ENCODE peak calls at places on chromosome 14, in four cellular contexts. One of them, this sample, is unnamed.

GRCh38 chr14:61925043-61925442 is 162.8 kb downstream of the SNAPC1 start:
- DNase-seq in upper lobe of right lung: no peak
- DNase-seq in gastrocnemius medialis: no peak
- DNase-seq in retinal pigment epithelial cell: no peak
- DNase-seq in this sample: no peak

GRCh38 chr14:91417134-91417982 is at the start of gene CCDC88C:
- DNase-seq in upper lobe of right lung: peak; percentile 90
- DNase-seq in gastrocnemius medialis: no peak
- DNase-seq in retinal pigment epithelial cell: no peak
- DNase-seq in this sample: no peak

GRCh38 chr14:36852853-36853634 is 191.4 kb downstream of the PAX9 start:
- DNase-seq in upper lobe of right lung: no peak
- DNase-seq in gastrocnemius medialis: peak; percentile 24
- DNase-seq in retinal pigment epithelial cell: no peak
- DNase-seq in this sample: no peak

GRCh38 chr14:51780741-51781140 is 79.7 kb upstream of the GNG2 start:
- DNase-seq in upper lobe of right lung: no peak
- DNase-seq in gastrocnemius medialis: no peak
- DNase-seq in retinal pigment epithelial cell: no peak
- DNase-seq in this sample: no peak

GRCh38 chr14:46250113-46250703 is 401.4 kb downstream of the RPL10L start:
- DNase-seq in upper lobe of right lung: no peak
- DNase-seq in gastrocnemius medialis: no peak
- DNase-seq in retinal pigment epithelial cell: no peak
- DNase-seq in this sample: no peak

GRCh38 chr14:100083706-100084105 is 18.5 kb downstream of the EVL start:
- DNase-seq in upper lobe of right lung: no peak
- DNase-seq in gastrocnemius medialis: no peak
- DNase-seq in retinal pigment epithelial cell: no peak
- DNase-seq in this sample: no peak

GRCh38 chr14:101828038-101828437 is 66.5 kb downstream of the PPP2R5C start:
- DNase-seq in upper lobe of right lung: no peak
- DNase-seq in gastrocnemius medialis: no peak
- DNase-seq in retinal pigment epithelial cell: no peak
- DNase-seq in this sample: no peak

GRCh38 chr14:69281450-69282169 is 21.7 kb downstream of the GALNT16 start:
- DNase-seq in upper lobe of right lung: no peak
- DNase-seq in gastrocnemius medialis: no peak
- DNase-seq in retinal pigment epithelial cell: no peak
- DNase-seq in this sample: peak; percentile 43

GRCh38 chr14:24351517-24351916 is 11.7 kb upstream of the RIPK3 start:
- DNase-seq in upper lobe of right lung: no peak
- DNase-seq in gastrocnemius medialis: no peak
- DNase-seq in retinal pigment epithelial cell: no peak
- DNase-seq in this sample: no peak

GRCh38 chr14:76701981-76702380 is 59.3 kb upstream of the VASH1 start:
- DNase-seq in upper lobe of right lung: no peak
- DNase-seq in gastrocnemius medialis: peak; percentile 70
- DNase-seq in retinal pigment epithelial cell: no peak
- DNase-seq in this sample: peak; percentile 96

GRCh38 chr14:88189040-88189839 is 133.8 kb downstream of the KCNK10 start:
- DNase-seq in upper lobe of right lung: no peak
- DNase-seq in gastrocnemius medialis: peak; percentile 25
- DNase-seq in retinal pigment epithelial cell: peak; percentile 60
- DNase-seq in this sample: peak; percentile 75

GRCh38 chr14:44404021-44404420 is 103.1 kb downstream of the FSCB start:
- DNase-seq in upper lobe of right lung: no peak
- DNase-seq in gastrocnemius medialis: no peak
- DNase-seq in retinal pigment epithelial cell: peak; percentile 7
- DNase-seq in this sample: no peak

GRCh38 chr14:64503434-64504309 is at the start of gene ZBTB25:
- DNase-seq in upper lobe of right lung: peak; percentile 97
- DNase-seq in gastrocnemius medialis: peak; percentile 93
- DNase-seq in retinal pigment epithelial cell: peak; percentile 66
- DNase-seq in this sample: peak; percentile 86

GRCh38 chr14:103074699-103075341 is 9.2 kb upstream of the LBHD2 start:
- DNase-seq in upper lobe of right lung: peak; percentile 96
- DNase-seq in gastrocnemius medialis: peak; percentile 51
- DNase-seq in retinal pigment epithelial cell: no peak
- DNase-seq in this sample: peak; percentile 80
- H3K4me3 ChIP-seq in upper lobe of right lung: peak overlapping the region; percentile 50
- H3K4me3 ChIP-seq in gastrocnemius medialis: peak overlapping the region; percentile 49
- H3K4me3 ChIP-seq in retinal pigment epithelial cell: peak overlapping the region; percentile 32
- H3K4me3 ChIP-seq in this sample: peak overlapping the region; percentile 47

GRCh38 chr14:68113328-68113930 is 293.9 kb downstream of the RAD51B start:
- DNase-seq in upper lobe of right lung: no peak
- DNase-seq in gastrocnemius medialis: no peak
- DNase-seq in retinal pigment epithelial cell: peak; percentile 30
- DNase-seq in this sample: no peak
- H3K4me3 ChIP-seq in upper lobe of right lung: no peak overlapping the region
- H3K4me3 ChIP-seq in gastrocnemius medialis: no peak overlapping the region
- H3K4me3 ChIP-seq in retinal pigment epithelial cell: no peak overlapping the region
- H3K4me3 ChIP-seq in this sample: no peak overlapping the region

GRCh38 chr14:105177082-105177481 is 4.0 kb downstream of the NUDT14 start:
- DNase-seq in upper lobe of right lung: no peak
- DNase-seq in gastrocnemius medialis: no peak
- DNase-seq in retinal pigment epithelial cell: no peak
- DNase-seq in this sample: no peak

GRCh38 chr14:105173901-105174894 is 5.6 kb upstream of the JAG2 start:
- DNase-seq in upper lobe of right lung: no peak
- DNase-seq in gastrocnemius medialis: no peak
- DNase-seq in retinal pigment epithelial cell: no peak
- DNase-seq in this sample: no peak

GRCh38 chr14:105178069-105178867 is 2.8 kb downstream of the NUDT14 start:
- DNase-seq in upper lobe of right lung: no peak
- DNase-seq in gastrocnemius medialis: no peak
- DNase-seq in retinal pigment epithelial cell: no peak
- DNase-seq in this sample: no peak

GRCh38 chr14:105178868-105179140 is 2.3 kb downstream of the NUDT14 start:
- DNase-seq in upper lobe of right lung: no peak
- DNase-seq in gastrocnemius medialis: no peak
- DNase-seq in retinal pigment epithelial cell: no peak
- DNase-seq in this sample: no peak

DNA sequence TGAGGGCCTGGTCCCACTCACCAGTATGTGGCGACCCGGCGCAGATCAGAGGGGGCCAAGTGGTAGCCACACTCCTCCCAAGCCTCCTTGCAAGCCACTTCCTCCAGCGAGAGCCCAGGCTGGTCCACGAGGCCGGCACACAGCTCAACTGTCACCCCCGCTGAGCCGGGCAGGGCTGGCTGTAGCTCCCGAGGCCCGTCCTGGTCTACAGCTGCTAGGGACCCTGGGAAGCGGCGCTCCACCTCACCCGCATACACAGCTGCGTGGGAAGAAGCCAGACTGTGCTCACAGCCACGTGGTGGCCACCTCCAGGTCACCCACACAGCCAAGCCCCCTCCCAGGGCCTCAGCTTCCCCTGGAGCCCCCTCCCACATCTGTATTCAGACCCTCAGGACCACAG is 4.6 kb downstream of the NUDT14 start:
- DNase-seq in upper lobe of right lung: no peak
- DNase-seq in gastrocnemius medialis: no peak
- DNase-seq in retinal pigment epithelial cell: no peak
- DNase-seq in this sample: no peak
- H3K4me3 ChIP-seq in upper lobe of right lung: no peak overlapping the region
- H3K4me3 ChIP-seq in gastrocnemius medialis: no peak overlapping the region
- H3K4me3 ChIP-seq in retinal pigment epithelial cell: no peak overlapping the region
- H3K4me3 ChIP-seq in this sample: no peak overlapping the region

DNA sequence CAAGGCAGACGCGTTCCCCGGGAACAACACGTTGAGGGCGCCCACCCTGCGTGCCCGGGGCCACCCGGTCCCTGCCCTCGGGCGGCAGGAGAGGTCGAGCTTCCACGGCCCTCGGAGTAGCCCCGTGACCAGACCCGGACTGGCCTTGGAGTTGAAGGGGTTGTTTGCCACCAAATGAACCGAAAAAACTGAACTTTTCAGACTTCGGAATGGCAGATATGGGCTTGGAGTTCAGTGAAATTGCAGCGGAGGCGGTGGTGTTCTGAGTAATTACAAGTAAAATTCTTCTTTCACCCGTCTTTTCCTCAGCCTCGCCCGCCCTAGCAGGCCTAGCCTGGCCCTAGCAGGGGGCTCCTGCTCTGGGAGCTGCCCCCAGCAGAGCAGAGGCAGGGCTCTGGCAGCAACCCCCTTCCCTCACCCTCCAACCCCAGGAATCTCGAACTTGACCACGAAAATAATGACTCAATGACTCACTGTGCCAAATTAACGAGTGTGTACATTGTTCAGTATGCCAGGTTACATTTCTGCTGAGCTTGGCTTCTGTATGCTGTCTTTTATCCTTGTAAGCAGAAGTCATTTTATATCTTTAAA is 1.1 kb downstream of the PAPLN start:
- DNase-seq in upper lobe of right lung: no peak
- DNase-seq in gastrocnemius medialis: no peak
- DNase-seq in retinal pigment epithelial cell: peak; percentile 75
- DNase-seq in this sample: no peak
- H3K4me3 ChIP-seq in upper lobe of right lung: peak overlapping the region; percentile 56
- H3K4me3 ChIP-seq in gastrocnemius medialis: peak overlapping the region; percentile 48
- H3K4me3 ChIP-seq in retinal pigment epithelial cell: peak overlapping the region; percentile 52
- H3K4me3 ChIP-seq in this sample: peak overlapping the region; percentile 53

DNA sequence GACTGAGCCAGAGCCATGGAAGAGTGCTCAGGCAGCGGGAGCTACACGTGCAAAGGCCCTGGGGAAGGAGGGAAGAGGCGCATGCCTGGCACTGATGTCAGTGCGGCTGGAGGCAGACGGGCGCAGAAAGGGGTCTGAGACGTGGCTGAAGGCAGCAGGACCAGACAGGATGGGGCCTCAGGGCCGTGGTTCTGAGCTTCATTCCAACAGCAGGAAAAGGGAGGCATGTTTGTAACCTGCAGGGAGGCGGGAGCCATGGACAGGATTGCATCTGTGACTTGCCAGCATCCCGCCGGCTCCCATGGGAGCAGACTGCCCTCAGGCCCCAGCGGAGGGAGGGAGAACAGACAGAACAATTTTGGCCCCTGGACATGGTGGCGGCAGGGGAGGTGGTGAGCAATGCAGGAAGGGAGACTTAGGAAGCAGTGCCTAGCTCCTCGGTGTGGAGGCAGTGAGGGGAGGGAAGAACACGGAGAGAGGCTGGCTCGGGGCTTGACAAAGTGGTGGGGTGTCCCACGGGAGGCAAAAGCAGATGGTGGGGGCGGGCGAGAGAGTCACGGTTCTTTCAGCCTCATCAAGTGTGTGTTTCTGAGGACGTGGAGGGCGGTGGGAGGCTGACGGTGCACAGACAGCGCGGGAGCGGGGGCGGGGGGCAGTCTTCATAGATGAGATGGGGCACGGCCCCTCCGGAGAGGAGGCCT is 33.3 kb upstream of the INF2 start:
- DNase-seq in upper lobe of right lung: no peak
- DNase-seq in gastrocnemius medialis: no peak
- DNase-seq in retinal pigment epithelial cell: no peak
- DNase-seq in this sample: no peak
- H3K4me3 ChIP-seq in upper lobe of right lung: no peak overlapping the region
- H3K4me3 ChIP-seq in gastrocnemius medialis: no peak overlapping the region
- H3K4me3 ChIP-seq in retinal pigment epithelial cell: no peak overlapping the region
- H3K4me3 ChIP-seq in this sample: no peak overlapping the region

DNA sequence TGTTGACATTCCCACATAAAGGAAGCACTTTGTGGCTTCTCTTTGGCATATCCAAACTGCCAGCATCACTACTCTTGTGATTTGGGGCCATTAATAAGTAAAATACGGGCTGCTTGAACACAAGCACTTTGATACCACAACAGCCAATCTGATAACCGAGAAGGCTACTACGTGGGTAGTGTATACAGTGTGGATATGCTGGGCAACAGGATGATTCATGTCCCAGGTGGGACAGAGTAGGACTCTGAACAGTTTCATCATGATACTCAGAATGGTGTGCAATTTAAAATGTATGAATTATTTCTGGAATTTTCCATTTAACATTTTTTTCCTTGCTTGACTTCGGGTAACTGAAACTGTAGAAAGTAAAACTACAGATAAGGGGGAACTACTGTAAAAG is 225.0 kb upstream of the DDHD1 start:
- DNase-seq in upper lobe of right lung: no peak
- DNase-seq in gastrocnemius medialis: no peak
- DNase-seq in retinal pigment epithelial cell: no peak
- DNase-seq in this sample: no peak
- H3K4me3 ChIP-seq in upper lobe of right lung: no peak overlapping the region
- H3K4me3 ChIP-seq in gastrocnemius medialis: no peak overlapping the region
- H3K4me3 ChIP-seq in retinal pigment epithelial cell: no peak overlapping the region
- H3K4me3 ChIP-seq in this sample: no peak overlapping the region

GRCh38 chr14:75295491-75296338 is 17.1 kb downstream of the FOS start:
- DNase-seq in upper lobe of right lung: peak; percentile 90
- DNase-seq in gastrocnemius medialis: peak; percentile 78
- DNase-seq in retinal pigment epithelial cell: no peak
- DNase-seq in this sample: peak; percentile 89
- H3K4me3 ChIP-seq in upper lobe of right lung: peak overlapping the region; percentile 68
- H3K4me3 ChIP-seq in gastrocnemius medialis: peak overlapping the region; percentile 66
- H3K4me3 ChIP-seq in retinal pigment epithelial cell: peak overlapping the region; percentile 71
- H3K4me3 ChIP-seq in this sample: peak overlapping the region; percentile 78